ENCODE peak calls at places on chromosomes 4 and X, in four cellular contexts. One of them, this sample, is unnamed.

GRCh38 chr4:54234497-54235205 is 5.6 kb downstream of the PDGFRA start:
- DNase-seq in NCI-H2081: no peak
- DNase-seq in GM04504: no peak
- DNase-seq in aorta: no peak
- DNase-seq in this sample: no peak

GRCh38 chrX:39453847-39454645 is 643.7 kb downstream of the BCOR start:
- DNase-seq in aorta: no peak
- DNase-seq in NCI-H2081: no peak
- DNase-seq in GM04504: no peak
- DNase-seq in this sample: no peak

GRCh38 chr4:38523524-38524448 is 140.2 kb upstream of the KLF3 start:
- DNase-seq in GM04504: no peak
- DNase-seq in aorta: no peak
- DNase-seq in NCI-H2081: no peak
- DNase-seq in this sample: peak

GRCh38 chr4:84952004-84952403 is 14.5 kb downstream of the WDFY3 start:
- DNase-seq in NCI-H2081: no peak
- DNase-seq in GM04504: no peak
- DNase-seq in aorta: no peak
- DNase-seq in this sample: no peak

GRCh38 chr4:5143306-5143861 is 92.1 kb downstream of the STK32B start:
- DNase-seq in NCI-H2081: no peak
- DNase-seq in GM04504: no peak
- DNase-seq in aorta: no peak
- DNase-seq in this sample: no peak

GRCh38 chr4:175234162-175234561 is 316.0 kb downstream of the ADAM29 start:
- DNase-seq in NCI-H2081: no peak
- DNase-seq in aorta: no peak
- DNase-seq in GM04504: no peak
- DNase-seq in this sample: no peak

GRCh38 chr4:20626326-20626725 is 73.9 kb upstream of the PACRGL start:
- DNase-seq in GM04504: no peak
- DNase-seq in aorta: no peak
- DNase-seq in NCI-H2081: no peak
- DNase-seq in this sample: no peak

GRCh38 chrX:21373637-21374162 is 518 bp upstream of the CNKSR2 start:
- DNase-seq in NCI-H2081: peak
- DNase-seq in aorta: no peak
- DNase-seq in GM04504: no peak
- DNase-seq in this sample: peak

GRCh38 chr4:56465599-56466295 is 1.7 kb upstream of the SRP72 start:
- DNase-seq in aorta: no peak
- DNase-seq in NCI-H2081: peak
- DNase-seq in GM04504: no peak
- DNase-seq in this sample: no peak

GRCh38 chr4:13207224-13207623 is 276.9 kb downstream of the RAB28 start:
- DNase-seq in aorta: no peak
- DNase-seq in GM04504: no peak
- DNase-seq in NCI-H2081: no peak
- DNase-seq in this sample: no peak

GRCh38 chr4:181376058-181376457 is 867.1 kb upstream of the TENM3 start:
- DNase-seq in GM04504: no peak
- DNase-seq in NCI-H2081: peak
- DNase-seq in aorta: no peak
- DNase-seq in this sample: no peak

GRCh38 chrX:148976571-148976970 is 476.2 kb downstream of the AFF2 start:
- DNase-seq in NCI-H2081: no peak
- DNase-seq in GM04504: peak
- DNase-seq in aorta: no peak
- DNase-seq in this sample: no peak

GRCh38 chrX:68685722-68686683 is 38.5 kb downstream of the STARD8 start:
- DNase-seq in aorta: peak
- DNase-seq in GM04504: no peak
- DNase-seq in NCI-H2081: no peak
- DNase-seq in this sample: no peak

GRCh38 chr4:90060039-90060438 is 67.2 kb upstream of the CCSER1 start:
- DNase-seq in NCI-H2081: no peak
- DNase-seq in aorta: no peak
- DNase-seq in GM04504: no peak
- DNase-seq in this sample: no peak

GRCh38 chr4:39533541-39533940 is 6.3 kb upstream of the UGDH start:
- DNase-seq in NCI-H2081: no peak
- DNase-seq in GM04504: no peak
- DNase-seq in aorta: no peak
- DNase-seq in this sample: no peak

GRCh38 chrX:151384807-151385206 is 12.2 kb upstream of the VMA21 start:
- DNase-seq in NCI-H2081: peak
- DNase-seq in aorta: no peak
- DNase-seq in GM04504: no peak
- DNase-seq in this sample: no peak

GRCh38 chr4:15066140-15066539 is 63.9 kb downstream of the CPEB2 start:
- DNase-seq in GM04504: no peak
- DNase-seq in aorta: no peak
- DNase-seq in NCI-H2081: no peak
- DNase-seq in this sample: no peak

GRCh38 chr4:6217716-6218381 is 17.5 kb upstream of the JAKMIP1 start:
- DNase-seq in NCI-H2081: no peak
- DNase-seq in GM04504: no peak
- DNase-seq in aorta: no peak
- DNase-seq in this sample: no peak

GRCh38 chr4:182518421-182518820 is 275.2 kb downstream of the TENM3 start:
- DNase-seq in NCI-H2081: no peak
- DNase-seq in GM04504: no peak
- DNase-seq in aorta: no peak
- DNase-seq in this sample: no peak

GRCh38 chr4:40240040-40240653 is 43.3 kb downstream of the RHOH start:
- DNase-seq in NCI-H2081: no peak
- DNase-seq in aorta: no peak
- DNase-seq in GM04504: no peak
- DNase-seq in this sample: no peak

GRCh38 chrX:63855896-63856295 is 70.9 kb upstream of the ARHGEF9 start:
- DNase-seq in NCI-H2081: no peak
- DNase-seq in GM04504: peak
- DNase-seq in aorta: no peak
- DNase-seq in this sample: no peak

GRCh38 chrX:101485212-101486064 is at the start of gene ARMCX4:
- DNase-seq in aorta: peak
- DNase-seq in NCI-H2081: peak
- DNase-seq in GM04504: peak
- DNase-seq in this sample: peak

GRCh38 chr4:123438031-123438430 is 41.4 kb downstream of the SPRY1 start:
- DNase-seq in aorta: no peak
- DNase-seq in GM04504: no peak
- DNase-seq in NCI-H2081: no peak
- DNase-seq in this sample: no peak

GRCh38 chr4:118398226-118399090 is 45.7 kb upstream of the PRSS12 start:
- DNase-seq in GM04504: no peak
- DNase-seq in NCI-H2081: no peak
- DNase-seq in aorta: no peak
- DNase-seq in this sample: no peak

GRCh38 chr4:181646864-181647263 is 596.3 kb upstream of the TENM3 start:
- DNase-seq in GM04504: no peak
- DNase-seq in NCI-H2081: no peak
- DNase-seq in aorta: no peak
- DNase-seq in this sample: no peak